ENCODE peak calls at places on chromosomes 1 and 21, in four cellular contexts. R, F, W and P are unnamed samples.

GRCh38 chr1:90579212-90579802 is 137.8 kb downstream of the BARHL2 start:
- DNase-seq in R (no peak), F (no peak), W (peak; percentile 42), P (no peak)

GRCh38 chr1:155940531-155940992 is 876 bp upstream of the RXFP4 start:
- DNase-seq in R (no peak), W (no peak), F (peak; percentile 60), P (no peak)

GRCh38 chr1:160081261-160081936 is at the start of gene KCNJ9:
- DNase-seq in F (no peak), R (no peak), W (no peak), P (no peak)

GRCh38 chr1:159205225-159205624 is 550 bp downstream of the ACKR1 start:
- DNase-seq in R (no peak), F (no peak), W (no peak), P (no peak)

GRCh38 chr1:186775031-186775430 is 53.7 kb upstream of the PLA2G4A start:
- DNase-seq in W (no peak), R (no peak), F (no peak), P (no peak)

GRCh38 chr21:33578959-33579542 is 9.4 kb downstream of the DONSON start:
- DNase-seq in F (no peak), W (no peak), R (no peak), P (no peak)

GRCh38 chr1:208045410-208046252 is 134.7 kb upstream of the CD34 start:
- DNase-seq in R (no peak), W (no peak), F (no peak), P (no peak)

GRCh38 chr1:167791281-167792209 is 69.8 kb downstream of the MPZL1 start:
- DNase-seq in F (no peak), R (peak; percentile 98), W (no peak), P (no peak)

GRCh38 chr1:167496962-167497619 is 21.2 kb downstream of the CD247 start:
- DNase-seq in F (no peak), R (no peak), W (no peak), P (no peak)

GRCh38 chr1:11334261-11334804 is 61.3 kb downstream of the UBIAD1 start:
- DNase-seq in R (no peak), W (no peak), F (no peak), P (no peak)

GRCh38 chr1:62875676-62876075 is 91.7 kb downstream of the ATG4C start:
- DNase-seq in R (no peak), W (no peak), F (no peak), P (no peak)

GRCh38 chr21:44497641-44498243 is 42.3 kb downstream of the KRTAP10-1 start:
- DNase-seq in W (no peak), F (peak; percentile 58), R (no peak), P (no peak)

GRCh38 chr1:56439610-56440264 is 139.6 kb downstream of the PLPP3 start:
- DNase-seq in W (no peak), R (no peak), F (peak; percentile 51), P (no peak)

GRCh38 chr1:47738560-47739182 is 258.5 kb downstream of the TRABD2B start:
- DNase-seq in W (no peak), R (no peak), F (peak; percentile 54), P (no peak)

GRCh38 chr1:18927654-18928272 is 25.4 kb upstream of the ALDH4A1 start:
- DNase-seq in W (peak; percentile 63), R (no peak), F (no peak), P (no peak)

GRCh38 chr21:42411197-42411869 is 7.6 kb downstream of the UBASH3A start:
- DNase-seq in F (no peak), W (no peak), R (no peak), P (no peak)

GRCh38 chr1:208179303-208179702 is 64.9 kb downstream of the PLXNA2 start:
- DNase-seq in F (peak; percentile 44), R (no peak), W (no peak), P (no peak)

GRCh38 chr21:19522384-19522783 is 1118.8 kb upstream of the TMPRSS15 start:
- DNase-seq in R (no peak), F (no peak), W (no peak), P (no peak)

GRCh38 chr1:240965581-240966091 is 353.7 kb upstream of the GREM2 start:
- DNase-seq in R (no peak), F (no peak), W (no peak), P (no peak)

GRCh38 chr21:44872568-44873355 is 728 bp downstream of the PTTG1IP start:
- DNase-seq in R (no peak), W (no peak), F (peak; percentile 60), P (no peak)

GRCh38 chr1:27668808-27669723 is 2.9 kb downstream of the IFI6 start:
- DNase-seq in W (peak; percentile 87), F (peak; percentile 80), R (no peak), P (peak; percentile 91)

GRCh38 chr1:102100666-102101065 is 103.9 kb upstream of the OLFM3 start:
- DNase-seq in W (no peak), R (no peak), F (no peak), P (no peak)

GRCh38 chr1:1253972-1254666 is 7.6 kb upstream of the C1QTNF12 start:
- DNase-seq in R (no peak), W (no peak), F (no peak), P (no peak)

GRCh38 chr1:175493999-175494336 is 249.4 kb downstream of the TNR start:
- DNase-seq in W (no peak), F (no peak), R (no peak), P (no peak)

GRCh38 chr1:115364044-115364775 is 26.2 kb upstream of the NGF start:
- DNase-seq in W (no peak), R (peak; percentile 48), F (no peak), P (no peak)

GRCh38 chr1:211830330-211831142 is at the start of gene LPGAT1:
- DNase-seq in R (no peak), F (peak; percentile 81), W (peak; percentile 61), P (peak; percentile 63)

GRCh38 chr1:58570094-58570493 is 7.0 kb downstream of the TACSTD2 start:
- DNase-seq in R (no peak), F (no peak), W (no peak), P (no peak)

GRCh38 chr1:118947790-118948189 is 40.4 kb downstream of the TBX15 start:
- DNase-seq in R (no peak), W (no peak), F (no peak), P (no peak)

GRCh38 chr21:46628868-46629267 is 6.6 kb upstream of the PRMT2 start:
- DNase-seq in W (no peak), F (no peak), R (no peak), P (no peak)

GRCh38 chr1:85406887-85407593 is 57.9 kb downstream of the DDAH1 start:
- DNase-seq in R (peak; percentile 69), W (no peak), F (peak; percentile 59), P (no peak)

GRCh38 chr1:243230914-243231313 is 24.2 kb downstream of the CEP170 start:
- DNase-seq in F (no peak), R (no peak), W (peak; percentile 10), P (no peak)

GRCh38 chr1:164589961-164590507 is 31.1 kb downstream of the PBX1 start:
- DNase-seq in W (no peak), F (peak; percentile 68), R (no peak), P (no peak)

GRCh38 chr1:159008744-159009188 is 941 bp upstream of the IFI16 start:
- DNase-seq in F (no peak), W (peak; percentile 76), R (no peak), P (no peak)

GRCh38 chr21:42313501-42313969 is 1.7 kb downstream of the TFF3 start:
- DNase-seq in F (peak; percentile 65), R (no peak), W (no peak), P (no peak)

GRCh38 chr1:39640861-39641260 is 1.4 kb upstream of the HEYL start:
- DNase-seq in F (no peak), W (no peak), R (no peak), P (no peak)

GRCh38 chr1:39637301-39637700 is 2.1 kb downstream of the HEYL start:
- DNase-seq in W (no peak), F (no peak), R (no peak), P (no peak)

GRCh38 chr1:39639333-39640130 is at the start of gene HEYL:
- DNase-seq in R (no peak), F (peak; percentile 61), W (peak; percentile 13), P (peak; percentile 59)

GRCh38 chr1:39635871-39636210 is 3.6 kb downstream of the HEYL start:
- DNase-seq in F (no peak), W (no peak), R (no peak), P (no peak)

DNA sequence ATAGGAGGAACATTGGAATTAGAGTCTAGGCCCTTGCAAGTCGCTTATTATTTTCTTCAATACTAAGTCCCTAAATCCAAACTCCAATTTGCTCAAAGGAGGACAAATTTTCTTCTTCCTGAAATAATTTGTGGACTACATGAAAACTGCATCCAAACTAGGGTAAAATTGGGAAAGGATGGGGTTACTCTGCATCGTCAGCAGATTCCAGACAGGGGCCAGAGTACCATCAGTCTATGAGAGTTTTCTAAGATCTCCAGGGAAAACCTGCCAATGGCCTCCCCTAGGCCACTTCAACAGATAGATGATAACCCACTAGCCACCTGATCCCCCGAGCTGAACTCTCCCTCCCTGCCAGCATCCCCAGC is 494 bp downstream of the HEYL start:
- DNase-seq in W (no peak), F (no peak), R (no peak), P (no peak)
- H3K9me3 ChIP-seq in W (no peaks in the 10 kb centered on the region), F (no peaks in the 10 kb centered on the region), R (no peaks in the 10 kb centered on the region), P (no peaks in the 10 kb centered on the region)

GRCh38 chr21:9760398-9761074 is 760.8 kb upstream of the TPTE start:
- DNase-seq in R (no peak), F (no peak), W (no peak), P (no peak)

GRCh38 chr21:9756677-9757076 is 764.7 kb upstream of the TPTE start:
- DNase-seq in R (no peak), W (no peak), F (no peak), P (no peak)

GRCh38 chr21:9759972-9760371 is 761.4 kb upstream of the TPTE start:
- DNase-seq in W (no peak), R (no peak), F (no peak), P (no peak)

GRCh38 chr21:9758888-9759287 is 762.5 kb upstream of the TPTE start:
- DNase-seq in F (no peak), R (no peak), W (no peak), P (no peak)

GRCh38 chr21:9758141-9758540 is 763.2 kb upstream of the TPTE start:
- DNase-seq in W (no peak), R (no peak), F (no peak), P (no peak)
- H3K9me3 ChIP-seq in W (peaks cover 18% of the 10 kb centered on the region), R (peaks cover 50% of the 10 kb centered on the region), F (no peaks in the 10 kb centered on the region), P (peaks cover 3% of the 10 kb centered on the region)

GRCh38 chr1:49389699-49390098 is 613.0 kb upstream of the BEND5 start:
- DNase-seq in W (no peak), F (no peak), R (no peak), P (no peak)
- H3K9me3 ChIP-seq in W (no peaks in the 10 kb centered on the region), F (no peaks in the 10 kb centered on the region), R (no peaks in the 10 kb centered on the region), P (no peaks in the 10 kb centered on the region)

GRCh38 chr1:234979316-234980223 is 149.1 kb downstream of the TOMM20 start:
- DNase-seq in R (no peak), W (no peak), F (no peak), P (no peak)
- H3K9me3 ChIP-seq in R (no peaks in the 10 kb centered on the region), W (no peaks in the 10 kb centered on the region), F (no peaks in the 10 kb centered on the region), P (no peaks in the 10 kb centered on the region)

GRCh38 chr1:227666286-227666685 is 68.8 kb downstream of the JMJD4 start:
- DNase-seq in R (no peak), F (no peak), W (no peak), P (no peak)
- H3K9me3 ChIP-seq in R (peaks cover 42% of the 10 kb centered on the region), F (peaks cover 9% of the 10 kb centered on the region), W (peaks cover 87% of the 10 kb centered on the region), P (peaks cover 28% of the 10 kb centered on the region)

GRCh38 chr1:71184410-71184809 is 103.6 kb upstream of the ZRANB2 start:
- DNase-seq in F (no peak), W (no peak), R (no peak), P (no peak)
- H3K9me3 ChIP-seq in F (no peaks in the 10 kb centered on the region), W (no peaks in the 10 kb centered on the region), R (no peaks in the 10 kb centered on the region), P (no peaks in the 10 kb centered on the region)